ENCODE peak calls at places on chromosomes 2 and 18, in seven cellular contexts. T, X, V, U, G, E and Z are unnamed samples.

GRCh38 chr2:203535784-203536590 is 886 bp upstream of the RAPH1 start:
- DNase-seq in T (no peak), X (no peak), V (no peak), U (no peak), G (no peak), E (no peak), Z (no peak)

GRCh38 chr2:207469380-207469779 is 60.4 kb upstream of the CREB1 start:
- DNase-seq in T (no peak), X (no peak), V (no peak), U (no peak), G (no peak), E (no peak), Z (no peak)

GRCh38 chr2:168641636-168642035 is 160.8 kb upstream of the NOSTRIN start:
- DNase-seq in T (no peak), X (no peak), V (no peak), U (no peak), G (no peak), E (no peak), Z (no peak)

GRCh38 chr18:37405772-37406171 is 159.8 kb downstream of the CELF4 start:
- DNase-seq in T (no peak), X (no peak), V (no peak), U (no peak), G (no peak), E (no peak), Z (no peak)

GRCh38 chr2:128309341-128310093 is 9.2 kb downstream of the HS6ST1 start:
- DNase-seq in T (no peak), X (no peak), V (peak), U (peak), G (peak), E (no peak), Z (no peak)

GRCh38 chr2:37610638-37611289 is 60.7 kb downstream of the CDC42EP3 start:
- DNase-seq in T (no peak), X (no peak), V (no peak), U (no peak), G (no peak), E (no peak), Z (no peak)

GRCh38 chr2:236341066-236341465 is 76.9 kb upstream of the ASB18 start:
- DNase-seq in T (no peak), X (no peak), V (no peak), U (no peak), G (no peak), E (no peak), Z (no peak)

GRCh38 chr2:226310081-226310625 is 489.5 kb downstream of the IRS1 start:
- DNase-seq in T (no peak), X (no peak), V (no peak), U (no peak), G (no peak), E (no peak), Z (no peak)

GRCh38 chr2:116510117-116510671 is 1304.3 kb upstream of the DDX18 start:
- DNase-seq in T (no peak), X (peak), V (no peak), U (no peak), G (peak), E (no peak), Z (no peak)

GRCh38 chr2:102983786-102984185 is 222.0 kb downstream of the TMEM182 start:
- DNase-seq in T (no peak), X (no peak), V (no peak), U (no peak), G (peak), E (no peak), Z (no peak)

GRCh38 chr2:19256239-19256638 is 102.2 kb downstream of the OSR1 start:
- DNase-seq in T (no peak), X (peak), V (no peak), U (no peak), G (peak), E (no peak), Z (no peak)

GRCh38 chr2:19474128-19474527 is 115.7 kb upstream of the OSR1 start:
- DNase-seq in T (peak), X (peak), V (no peak), U (peak), G (no peak), E (peak), Z (peak)

GRCh38 chr2:240568678-240569522 is 616 bp downstream of the RNPEPL1 start:
- DNase-seq in T (no peak), X (peak), V (peak), U (peak), G (peak), E (peak), Z (no peak)

GRCh38 chr2:86543335-86543734 is 19.9 kb downstream of the CHMP3 start:
- DNase-seq in T (no peak), X (no peak), V (no peak), U (no peak), G (no peak), E (no peak), Z (no peak)

GRCh38 chr18:66143029-66143428 is 392.2 kb downstream of the CDH7 start:
- DNase-seq in T (no peak), X (no peak), V (no peak), U (no peak), G (no peak), E (no peak), Z (no peak)

GRCh38 chr2:102449370-102449974 is 23.6 kb upstream of the SLC9A4 start:
- DNase-seq in T (peak), X (peak), V (peak), U (peak), G (peak), E (peak), Z (peak)

GRCh38 chr18:36481201-36481657 is 183.7 kb downstream of the FHOD3 start:
- DNase-seq in T (no peak), X (no peak), V (no peak), U (no peak), G (no peak), E (no peak), Z (no peak)

GRCh38 chr2:219230201-219230540 is 565 bp downstream of the ANKZF1 start:
- DNase-seq in T (no peak), X (peak), V (peak), U (no peak), G (peak), E (no peak), Z (no peak)

GRCh38 chr2:1793868-1794445 is 49.6 kb upstream of the PXDN start:
- DNase-seq in T (no peak), X (no peak), V (peak), U (no peak), G (no peak), E (no peak), Z (no peak)

GRCh38 chr2:140863713-140864112 is 1267.1 kb downstream of the LRP1B start:
- DNase-seq in T (no peak), X (peak), V (no peak), U (no peak), G (peak), E (no peak), Z (no peak)

GRCh38 chr2:80238692-80239469 is 65.7 kb downstream of the LRRTM1 start:
- DNase-seq in T (no peak), X (peak), V (peak), U (no peak), G (peak), E (no peak), Z (peak)

GRCh38 chr2:59874971-59875755 is 678.3 kb downstream of the BCL11A start:
- DNase-seq in T (no peak), X (no peak), V (no peak), U (no peak), G (no peak), E (no peak), Z (no peak)

GRCh38 chr2:238864207-238865014 is 16.5 kb downstream of the TWIST2 start:
- DNase-seq in T (no peak), X (peak), V (peak), U (no peak), G (no peak), E (no peak), Z (peak)